ENCODE peak calls at places on chromosomes 11 and 22, in ten cellular contexts. One of them, this sample, is unnamed.

GRCh38 chr11:83319346-83319745 is 33.2 kb upstream of the CCDC90B start:
- DNase-seq in dorsolateral prefrontal cortex: no peak
- DNase-seq in fibroblast of lung: no peak
- DNase-seq in right lobe of liver: no peak
- DNase-seq in stomach: no peak
- DNase-seq in foreskin fibroblast: no peak
- DNase-seq in A549: no peak
- DNase-seq in HepG2: no peak
- DNase-seq in mucosa of descending colon: no peak
- DNase-seq in left ventricle myocardium inferior: no peak
- DNase-seq in this sample: no peak

GRCh38 chr11:73971175-73971719 is 11.4 kb downstream of the UCP2 start:
- DNase-seq in dorsolateral prefrontal cortex: no peak
- DNase-seq in fibroblast of lung: no peak
- DNase-seq in right lobe of liver: no peak
- DNase-seq in stomach: no peak
- DNase-seq in foreskin fibroblast: no peak
- DNase-seq in A549: no peak
- DNase-seq in HepG2: no peak
- DNase-seq in mucosa of descending colon: no peak
- DNase-seq in left ventricle myocardium inferior: no peak
- DNase-seq in this sample: no peak

GRCh38 chr22:46502776-46503175 is 34.6 kb downstream of the CELSR1 start:
- DNase-seq in dorsolateral prefrontal cortex: no peak
- DNase-seq in fibroblast of lung: no peak
- DNase-seq in right lobe of liver: no peak
- DNase-seq in stomach: no peak
- DNase-seq in foreskin fibroblast: no peak
- DNase-seq in A549: no peak
- DNase-seq in HepG2: no peak
- DNase-seq in mucosa of descending colon: no peak
- DNase-seq in left ventricle myocardium inferior: no peak
- DNase-seq in this sample: no peak

GRCh38 chr11:2561283-2562180 is 116.7 kb downstream of the KCNQ1 start:
- DNase-seq in dorsolateral prefrontal cortex: no peak
- DNase-seq in fibroblast of lung: no peak
- DNase-seq in right lobe of liver: peak; percentile 31
- DNase-seq in stomach: no peak
- DNase-seq in foreskin fibroblast: no peak
- DNase-seq in A549: no peak
- DNase-seq in HepG2: no peak
- DNase-seq in mucosa of descending colon: peak; percentile 33
- DNase-seq in left ventricle myocardium inferior: peak; percentile 12
- DNase-seq in this sample: no peak

GRCh38 chr11:22928207-22928917 is 68.1 kb upstream of the CCDC179 start:
- DNase-seq in dorsolateral prefrontal cortex: no peak
- DNase-seq in fibroblast of lung: no peak
- DNase-seq in right lobe of liver: no peak
- DNase-seq in stomach: no peak
- DNase-seq in foreskin fibroblast: no peak
- DNase-seq in A549: peak; percentile 4
- DNase-seq in HepG2: no peak
- DNase-seq in mucosa of descending colon: no peak
- DNase-seq in left ventricle myocardium inferior: no peak
- DNase-seq in this sample: no peak

GRCh38 chr11:76700177-76701100 is 29.9 kb upstream of the LRRC32 start:
- DNase-seq in dorsolateral prefrontal cortex: no peak
- DNase-seq in fibroblast of lung: peak; percentile 93
- DNase-seq in right lobe of liver: peak; percentile 42
- DNase-seq in stomach: no peak
- DNase-seq in foreskin fibroblast: peak; percentile 96
- DNase-seq in A549: peak; percentile 64
- DNase-seq in HepG2: peak; percentile 15
- DNase-seq in mucosa of descending colon: no peak
- DNase-seq in left ventricle myocardium inferior: no peak
- DNase-seq in this sample: no peak

GRCh38 chr11:113014262-113014661 is 53.0 kb downstream of the NCAM1 start:
- DNase-seq in dorsolateral prefrontal cortex: no peak
- DNase-seq in fibroblast of lung: no peak
- DNase-seq in right lobe of liver: no peak
- DNase-seq in stomach: no peak
- DNase-seq in foreskin fibroblast: peak; percentile 5
- DNase-seq in A549: no peak
- DNase-seq in HepG2: no peak
- DNase-seq in mucosa of descending colon: no peak
- DNase-seq in left ventricle myocardium inferior: no peak
- DNase-seq in this sample: no peak

GRCh38 chr11:115631609-115632008 is 127.4 kb upstream of the CADM1 start:
- DNase-seq in dorsolateral prefrontal cortex: no peak
- DNase-seq in fibroblast of lung: no peak
- DNase-seq in right lobe of liver: no peak
- DNase-seq in stomach: no peak
- DNase-seq in foreskin fibroblast: no peak
- DNase-seq in A549: no peak
- DNase-seq in HepG2: peak; percentile 24
- DNase-seq in mucosa of descending colon: no peak
- DNase-seq in left ventricle myocardium inferior: no peak
- DNase-seq in this sample: no peak

GRCh38 chr11:60788401-60789110 is 3.4 kb downstream of the MS4A10 start:
- DNase-seq in dorsolateral prefrontal cortex: no peak
- DNase-seq in fibroblast of lung: no peak
- DNase-seq in right lobe of liver: no peak
- DNase-seq in stomach: no peak
- DNase-seq in foreskin fibroblast: no peak
- DNase-seq in A549: no peak
- DNase-seq in HepG2: no peak
- DNase-seq in mucosa of descending colon: peak; percentile 27
- DNase-seq in left ventricle myocardium inferior: peak; percentile 23
- DNase-seq in this sample: no peak

GRCh38 chr11:60785136-60785535 is at the start of gene MS4A10:
- DNase-seq in dorsolateral prefrontal cortex: no peak
- DNase-seq in fibroblast of lung: no peak
- DNase-seq in right lobe of liver: no peak
- DNase-seq in stomach: no peak
- DNase-seq in foreskin fibroblast: no peak
- DNase-seq in A549: no peak
- DNase-seq in HepG2: no peak
- DNase-seq in mucosa of descending colon: no peak
- DNase-seq in left ventricle myocardium inferior: no peak
- DNase-seq in this sample: no peak

GRCh38 chr11:60785806-60786361 is 751 bp downstream of the MS4A10 start:
- DNase-seq in dorsolateral prefrontal cortex: no peak
- DNase-seq in fibroblast of lung: peak; percentile 36
- DNase-seq in right lobe of liver: no peak
- DNase-seq in stomach: no peak
- DNase-seq in foreskin fibroblast: peak; percentile 40
- DNase-seq in A549: no peak
- DNase-seq in HepG2: no peak
- DNase-seq in mucosa of descending colon: no peak
- DNase-seq in left ventricle myocardium inferior: no peak
- DNase-seq in this sample: no peak

GRCh38 chr11:60783911-60784310 is 1.2 kb upstream of the MS4A10 start:
- DNase-seq in dorsolateral prefrontal cortex: no peak
- DNase-seq in fibroblast of lung: no peak
- DNase-seq in right lobe of liver: no peak
- DNase-seq in stomach: no peak
- DNase-seq in foreskin fibroblast: no peak
- DNase-seq in A549: no peak
- DNase-seq in HepG2: no peak
- DNase-seq in mucosa of descending colon: no peak
- DNase-seq in left ventricle myocardium inferior: no peak
- DNase-seq in this sample: no peak

GRCh38 chr11:60786811-60787567 is 1.9 kb downstream of the MS4A10 start:
- DNase-seq in dorsolateral prefrontal cortex: no peak
- DNase-seq in fibroblast of lung: peak; percentile 65
- DNase-seq in right lobe of liver: peak; percentile 63
- DNase-seq in stomach: peak; percentile 53
- DNase-seq in foreskin fibroblast: peak; percentile 85
- DNase-seq in A549: peak; percentile 17
- DNase-seq in HepG2: no peak
- DNase-seq in mucosa of descending colon: peak; percentile 56
- DNase-seq in left ventricle myocardium inferior: peak; percentile 79
- DNase-seq in this sample: no peak
- TF ChIP-seq CTCF in dorsolateral prefrontal cortex: no peak
- TF ChIP-seq CTCF in fibroblast of lung: no peak
- TF ChIP-seq CTCF in right lobe of liver: no peak
- TF ChIP-seq CTCF in stomach: no peak
- TF ChIP-seq CTCF in foreskin fibroblast: no peak
- TF ChIP-seq CTCF in A549: no peak
- TF ChIP-seq CTCF in HepG2: no peak
- TF ChIP-seq CTCF in mucosa of descending colon: no peak
- TF ChIP-seq CTCF in left ventricle myocardium inferior: no peak
- TF ChIP-seq CTCF in this sample: no peak

DNA sequence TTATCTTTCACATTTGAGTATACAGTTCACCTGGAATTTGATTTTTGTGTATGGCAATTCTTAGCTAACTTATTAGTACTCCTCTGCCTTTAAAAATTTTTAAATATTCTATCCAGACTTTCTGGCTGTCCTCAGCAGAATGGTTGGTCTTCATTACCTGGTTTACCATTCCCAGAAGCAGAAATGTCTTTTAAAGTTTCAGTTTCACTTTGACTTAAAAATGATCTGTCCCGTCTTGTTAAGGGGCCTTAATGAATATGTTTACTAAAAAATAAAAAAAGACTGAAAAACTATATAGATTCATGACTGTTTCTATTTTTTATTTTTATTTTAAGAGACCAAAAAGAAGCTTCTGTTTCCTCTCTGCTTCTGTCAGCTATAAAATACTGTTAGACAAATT is 70.5 kb upstream of the TNRC6B start:
- DNase-seq in dorsolateral prefrontal cortex: no peak
- DNase-seq in fibroblast of lung: no peak
- DNase-seq in right lobe of liver: no peak
- DNase-seq in stomach: no peak
- DNase-seq in foreskin fibroblast: no peak
- DNase-seq in A549: no peak
- DNase-seq in HepG2: no peak
- DNase-seq in mucosa of descending colon: no peak
- DNase-seq in left ventricle myocardium inferior: no peak
- DNase-seq in this sample: no peak
- H3K4me3 ChIP-seq in dorsolateral prefrontal cortex: peak overlapping the region; percentile 1
- H3K4me3 ChIP-seq in fibroblast of lung: peak overlapping the region; percentile 14
- H3K4me3 ChIP-seq in right lobe of liver: peak overlapping the region; percentile 15
- H3K4me3 ChIP-seq in stomach: peak overlapping the region; percentile 3
- H3K4me3 ChIP-seq in foreskin fibroblast: peak overlapping the region; percentile 36
- H3K4me3 ChIP-seq in A549: no peak overlapping the region
- H3K4me3 ChIP-seq in HepG2: no peak overlapping the region
- H3K4me3 ChIP-seq in mucosa of descending colon: no peak overlapping the region
- H3K4me3 ChIP-seq in left ventricle myocardium inferior: peak overlapping the region; percentile 49
- H3K4me3 ChIP-seq in this sample: no peak overlapping the region

GRCh38 chr11:10413268-10413667 is 41.8 kb upstream of the AMPD3 start:
- DNase-seq in dorsolateral prefrontal cortex: peak; percentile 59
- DNase-seq in fibroblast of lung: no peak
- DNase-seq in right lobe of liver: no peak
- DNase-seq in stomach: no peak
- DNase-seq in foreskin fibroblast: no peak
- DNase-seq in A549: peak; percentile 62
- DNase-seq in HepG2: peak; percentile 28
- DNase-seq in mucosa of descending colon: no peak
- DNase-seq in left ventricle myocardium inferior: no peak
- DNase-seq in this sample: no peak
- TF ChIP-seq CTCF in dorsolateral prefrontal cortex: peak; percentile 59
- TF ChIP-seq CTCF in fibroblast of lung: no peak
- TF ChIP-seq CTCF in right lobe of liver: peak; percentile 10
- TF ChIP-seq CTCF in stomach: no peak
- TF ChIP-seq CTCF in foreskin fibroblast: peak; percentile 17
- TF ChIP-seq CTCF in A549: peak; percentile 25
- TF ChIP-seq CTCF in HepG2: peak; percentile 66
- TF ChIP-seq CTCF in mucosa of descending colon: no peak
- TF ChIP-seq CTCF in left ventricle myocardium inferior: peak; percentile 26
- TF ChIP-seq CTCF in this sample: peak; percentile 43

GRCh38 chr11:64319421-64319761 is 1.5 kb downstream of the PRDX5 start:
- DNase-seq in dorsolateral prefrontal cortex: no peak
- DNase-seq in fibroblast of lung: no peak
- DNase-seq in right lobe of liver: no peak
- DNase-seq in stomach: no peak
- DNase-seq in foreskin fibroblast: no peak
- DNase-seq in A549: no peak
- DNase-seq in HepG2: no peak
- DNase-seq in mucosa of descending colon: peak; percentile 58
- DNase-seq in left ventricle myocardium inferior: no peak
- DNase-seq in this sample: no peak
- H3K4me3 ChIP-seq in dorsolateral prefrontal cortex: peak overlapping the region; percentile 94
- H3K4me3 ChIP-seq in fibroblast of lung: no peak overlapping the region
- H3K4me3 ChIP-seq in right lobe of liver: peak overlapping the region; percentile 93
- H3K4me3 ChIP-seq in stomach: peak overlapping the region; percentile 69
- H3K4me3 ChIP-seq in foreskin fibroblast: peak overlapping the region; percentile 77
- H3K4me3 ChIP-seq in A549: peak overlapping the region; percentile 80
- H3K4me3 ChIP-seq in HepG2: peak overlapping the region; percentile 97
- H3K4me3 ChIP-seq in mucosa of descending colon: no peak overlapping the region
- H3K4me3 ChIP-seq in left ventricle myocardium inferior: peak overlapping the region; percentile 82
- H3K4me3 ChIP-seq in this sample: peak overlapping the region; percentile 83

GRCh38 chr22:23856721-23857605 is 712 bp upstream of the SLC2A11 start:
- DNase-seq in dorsolateral prefrontal cortex: no peak
- DNase-seq in fibroblast of lung: peak; percentile 64
- DNase-seq in right lobe of liver: peak; percentile 47
- DNase-seq in stomach: no peak
- DNase-seq in foreskin fibroblast: no peak
- DNase-seq in A549: no peak
- DNase-seq in HepG2: peak; percentile 54
- DNase-seq in mucosa of descending colon: no peak
- DNase-seq in left ventricle myocardium inferior: no peak
- DNase-seq in this sample: no peak
- TF ChIP-seq CTCF in dorsolateral prefrontal cortex: no peak
- TF ChIP-seq CTCF in fibroblast of lung: no peak
- TF ChIP-seq CTCF in right lobe of liver: no peak
- TF ChIP-seq CTCF in stomach: peak; percentile 10
- TF ChIP-seq CTCF in foreskin fibroblast: no peak
- TF ChIP-seq CTCF in A549: no peak
- TF ChIP-seq CTCF in HepG2: peak; percentile 33
- TF ChIP-seq CTCF in mucosa of descending colon: no peak
- TF ChIP-seq CTCF in left ventricle myocardium inferior: peak; percentile 30
- TF ChIP-seq CTCF in this sample: no peak

This sample was measured in LNCaP clone FGC.